ENCODE peak calls at places on chromosomes 1 and 21, in ten cellular contexts. One of them, this sample, is unnamed.

GRCh38 chr1:203083463-203083921 is 2.3 kb downstream of the MYOG start:
- DNase-seq in right lobe of liver: no peak
- DNase-seq in heart left ventricle: no peak
- DNase-seq in GM12878: no peak
- DNase-seq in HepG2: no peak
- DNase-seq in esophagus squamous epithelium: no peak
- DNase-seq in A549: no peak
- DNase-seq in tibial nerve: no peak
- DNase-seq in IMR-90: no peak
- DNase-seq in transverse colon: no peak
- DNase-seq in this sample: peak; percentile 66

GRCh38 chr1:87074001-87074795 is 159.8 kb downstream of the HS2ST1 start:
- DNase-seq in right lobe of liver: no peak
- DNase-seq in heart left ventricle: no peak
- DNase-seq in GM12878: no peak
- DNase-seq in HepG2: no peak
- DNase-seq in esophagus squamous epithelium: no peak
- DNase-seq in A549: no peak
- DNase-seq in tibial nerve: no peak
- DNase-seq in IMR-90: no peak
- DNase-seq in transverse colon: no peak
- DNase-seq in this sample: no peak

GRCh38 chr21:46148106-46148505 is 7.3 kb downstream of the FTCD start:
- DNase-seq in right lobe of liver: no peak
- DNase-seq in heart left ventricle: no peak
- DNase-seq in GM12878: no peak
- DNase-seq in HepG2: no peak
- DNase-seq in esophagus squamous epithelium: no peak
- DNase-seq in A549: no peak
- DNase-seq in tibial nerve: no peak
- DNase-seq in IMR-90: no peak
- DNase-seq in transverse colon: no peak
- DNase-seq in this sample: no peak

GRCh38 chr21:18549214-18549905 is 145.8 kb upstream of the TMPRSS15 start:
- DNase-seq in right lobe of liver: no peak
- DNase-seq in heart left ventricle: no peak
- DNase-seq in GM12878: no peak
- DNase-seq in HepG2: no peak
- DNase-seq in esophagus squamous epithelium: no peak
- DNase-seq in A549: no peak
- DNase-seq in tibial nerve: no peak
- DNase-seq in IMR-90: no peak
- DNase-seq in transverse colon: no peak
- DNase-seq in this sample: no peak

GRCh38 chr1:220812308-220812707 is 25.6 kb downstream of the MTARC1 start:
- DNase-seq in right lobe of liver: no peak
- DNase-seq in heart left ventricle: no peak
- DNase-seq in GM12878: no peak
- DNase-seq in HepG2: no peak
- DNase-seq in esophagus squamous epithelium: no peak
- DNase-seq in A549: no peak
- DNase-seq in tibial nerve: no peak
- DNase-seq in IMR-90: no peak
- DNase-seq in transverse colon: no peak
- DNase-seq in this sample: no peak

GRCh38 chr1:112507896-112508241 is 896 bp upstream of the WNT2B start:
- DNase-seq in right lobe of liver: no peak
- DNase-seq in heart left ventricle: no peak
- DNase-seq in GM12878: no peak
- DNase-seq in HepG2: no peak
- DNase-seq in esophagus squamous epithelium: no peak
- DNase-seq in A549: peak; percentile 38
- DNase-seq in tibial nerve: no peak
- DNase-seq in IMR-90: no peak
- DNase-seq in transverse colon: peak; percentile 32
- DNase-seq in this sample: no peak

GRCh38 chr1:6288674-6289073 is 27.8 kb upstream of the GPR153 start:
- DNase-seq in right lobe of liver: no peak
- DNase-seq in heart left ventricle: no peak
- DNase-seq in GM12878: no peak
- DNase-seq in HepG2: no peak
- DNase-seq in esophagus squamous epithelium: no peak
- DNase-seq in A549: no peak
- DNase-seq in tibial nerve: no peak
- DNase-seq in IMR-90: no peak
- DNase-seq in transverse colon: no peak
- DNase-seq in this sample: no peak

GRCh38 chr1:56821462-56821797 is 2.2 kb upstream of the FYB2 start:
- DNase-seq in right lobe of liver: no peak
- DNase-seq in heart left ventricle: no peak
- DNase-seq in GM12878: no peak
- DNase-seq in HepG2: peak; percentile 58
- DNase-seq in esophagus squamous epithelium: no peak
- DNase-seq in A549: no peak
- DNase-seq in tibial nerve: no peak
- DNase-seq in IMR-90: peak; percentile 50
- DNase-seq in transverse colon: no peak
- DNase-seq in this sample: no peak

DNA sequence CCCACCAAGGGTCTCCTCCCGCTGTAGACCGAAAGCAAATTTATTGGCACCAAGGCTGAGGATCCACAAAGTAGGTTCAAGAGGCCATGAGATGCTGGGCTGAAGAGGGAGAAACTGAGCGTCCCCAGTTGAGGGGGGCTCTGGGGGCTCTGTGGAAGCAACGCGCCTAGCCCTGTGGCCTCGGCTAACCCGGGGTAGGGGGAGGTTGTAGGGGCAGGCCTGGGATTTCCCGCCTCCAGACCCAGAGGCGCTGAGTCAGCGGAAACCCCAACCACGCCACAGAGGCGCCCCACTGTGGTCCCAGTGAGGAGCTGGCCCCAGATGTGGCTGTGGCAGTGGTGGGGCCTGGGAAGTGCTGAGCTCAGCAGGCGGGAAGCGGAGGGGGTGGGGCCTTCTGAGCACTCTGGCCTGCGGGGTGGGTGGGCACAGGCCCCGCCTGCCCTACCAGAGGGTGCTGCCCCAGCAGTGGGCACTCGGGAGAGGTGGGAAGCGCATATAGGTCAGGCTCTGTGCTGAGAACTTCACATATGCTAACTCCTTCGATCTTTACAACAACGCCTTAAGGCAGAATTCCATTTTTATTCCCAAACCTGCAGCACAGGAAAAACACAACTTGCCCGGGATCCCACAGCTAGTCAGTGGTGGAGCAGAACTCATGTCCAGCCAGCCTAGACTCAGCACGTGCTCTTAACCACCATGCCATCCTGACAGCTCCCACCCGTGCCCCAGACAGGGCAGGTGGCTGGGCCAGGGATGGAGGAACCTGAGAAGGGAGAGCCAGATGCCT is 1.5 kb upstream of the COL16A1 start:
- DNase-seq in right lobe of liver: peak; percentile 68
- DNase-seq in heart left ventricle: peak; percentile 42
- DNase-seq in GM12878: no peak
- DNase-seq in HepG2: peak; percentile 68
- DNase-seq in esophagus squamous epithelium: no peak
- DNase-seq in A549: peak; percentile 19
- DNase-seq in tibial nerve: peak; percentile 60
- DNase-seq in IMR-90: peak; percentile 55
- DNase-seq in transverse colon: peak; percentile 64
- DNase-seq in this sample: peak; percentile 43
- TF ChIP-seq CTCF in right lobe of liver: peak; percentile 24
- TF ChIP-seq CTCF in heart left ventricle: no peak
- TF ChIP-seq CTCF in GM12878: peak; percentile 78
- TF ChIP-seq CTCF in HepG2: peak; percentile 93
- TF ChIP-seq CTCF in esophagus squamous epithelium: no peak
- TF ChIP-seq CTCF in A549: no peak
- TF ChIP-seq CTCF in tibial nerve: peak; percentile 71
- TF ChIP-seq CTCF in IMR-90: peak; percentile 60
- TF ChIP-seq CTCF in transverse colon: peak; percentile 34
- TF ChIP-seq CTCF in this sample: no peak

GRCh38 chr1:206011057-206011456 is 7.9 kb upstream of the RAB7B start:
- DNase-seq in right lobe of liver: no peak
- DNase-seq in heart left ventricle: no peak
- DNase-seq in GM12878: no peak
- DNase-seq in HepG2: no peak
- DNase-seq in esophagus squamous epithelium: no peak
- DNase-seq in A549: no peak
- DNase-seq in tibial nerve: no peak
- DNase-seq in IMR-90: no peak
- DNase-seq in transverse colon: no peak
- DNase-seq in this sample: no peak

GRCh38 chr1:206010101-206010500 is 6.9 kb upstream of the RAB7B start:
- DNase-seq in right lobe of liver: no peak
- DNase-seq in heart left ventricle: no peak
- DNase-seq in GM12878: no peak
- DNase-seq in HepG2: no peak
- DNase-seq in esophagus squamous epithelium: no peak
- DNase-seq in A549: no peak
- DNase-seq in tibial nerve: no peak
- DNase-seq in IMR-90: no peak
- DNase-seq in transverse colon: no peak
- DNase-seq in this sample: no peak

GRCh38 chr1:206014591-206014990 is 9.1 kb downstream of the CTSE start:
- DNase-seq in right lobe of liver: no peak
- DNase-seq in heart left ventricle: no peak
- DNase-seq in GM12878: no peak
- DNase-seq in HepG2: no peak
- DNase-seq in esophagus squamous epithelium: no peak
- DNase-seq in A549: no peak
- DNase-seq in tibial nerve: no peak
- DNase-seq in IMR-90: no peak
- DNase-seq in transverse colon: no peak
- DNase-seq in this sample: no peak

GRCh38 chr1:206013017-206013800 is 10.0 kb upstream of the RAB7B start:
- DNase-seq in right lobe of liver: no peak
- DNase-seq in heart left ventricle: no peak
- DNase-seq in GM12878: no peak
- DNase-seq in HepG2: no peak
- DNase-seq in esophagus squamous epithelium: no peak
- DNase-seq in A549: no peak
- DNase-seq in tibial nerve: no peak
- DNase-seq in IMR-90: no peak
- DNase-seq in transverse colon: no peak
- DNase-seq in this sample: no peak

DNA sequence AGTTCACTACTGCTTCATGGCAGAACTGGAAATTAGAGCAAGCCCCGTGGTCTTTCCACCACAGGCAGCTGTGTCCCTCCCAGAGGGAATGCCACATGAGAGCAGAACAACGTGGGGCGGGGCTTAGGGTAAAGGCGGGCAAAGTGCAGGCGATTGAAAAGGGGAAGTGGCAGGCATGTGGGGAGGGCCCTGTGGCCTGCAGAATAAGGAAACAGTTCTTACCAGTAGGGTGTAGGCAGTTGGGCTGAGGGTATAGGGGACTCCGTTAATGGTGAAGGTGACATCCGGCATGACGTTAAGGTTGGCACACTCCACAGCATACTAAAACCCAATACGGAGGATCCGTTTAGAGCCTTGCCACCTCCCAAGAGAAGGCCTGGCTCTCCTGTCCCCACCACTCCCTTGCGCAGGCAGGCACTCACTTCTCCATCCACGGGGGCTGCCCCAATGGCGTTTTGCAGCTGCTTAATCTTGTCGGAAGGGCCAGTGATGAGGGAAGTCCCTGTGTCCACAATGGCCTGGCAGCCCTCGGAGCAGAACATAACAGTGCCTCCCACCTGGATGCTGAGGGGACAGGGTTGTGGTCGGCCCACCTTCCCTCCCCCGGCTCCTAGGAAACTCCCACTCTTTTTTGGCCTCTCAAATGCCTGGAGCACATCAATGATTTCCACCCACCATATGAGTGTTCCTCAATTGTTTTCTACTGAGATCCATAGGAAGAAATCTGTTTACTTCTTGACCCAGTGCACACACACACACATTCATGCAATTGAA is 9.1 kb upstream of the RAB7B start:
- DNase-seq in right lobe of liver: peak; percentile 74
- DNase-seq in heart left ventricle: peak; percentile 73
- DNase-seq in GM12878: peak; percentile 66
- DNase-seq in HepG2: peak; percentile 29
- DNase-seq in esophagus squamous epithelium: peak; percentile 28
- DNase-seq in A549: no peak
- DNase-seq in tibial nerve: peak; percentile 38
- DNase-seq in IMR-90: no peak
- DNase-seq in transverse colon: peak; percentile 91
- DNase-seq in this sample: peak; percentile 93
- TF ChIP-seq POLR2A in right lobe of liver: no peak
- TF ChIP-seq POLR2A in heart left ventricle: no peak
- TF ChIP-seq POLR2A in GM12878: peak; percentile 55
- TF ChIP-seq POLR2A in HepG2: no peak
- TF ChIP-seq POLR2A in esophagus squamous epithelium: no peak
- TF ChIP-seq POLR2A in A549: no peak
- TF ChIP-seq POLR2A in tibial nerve: no peak
- TF ChIP-seq POLR2A in IMR-90: no peak
- TF ChIP-seq POLR2A in transverse colon: no peak
- TF ChIP-seq POLR2A in this sample: no peak

DNA sequence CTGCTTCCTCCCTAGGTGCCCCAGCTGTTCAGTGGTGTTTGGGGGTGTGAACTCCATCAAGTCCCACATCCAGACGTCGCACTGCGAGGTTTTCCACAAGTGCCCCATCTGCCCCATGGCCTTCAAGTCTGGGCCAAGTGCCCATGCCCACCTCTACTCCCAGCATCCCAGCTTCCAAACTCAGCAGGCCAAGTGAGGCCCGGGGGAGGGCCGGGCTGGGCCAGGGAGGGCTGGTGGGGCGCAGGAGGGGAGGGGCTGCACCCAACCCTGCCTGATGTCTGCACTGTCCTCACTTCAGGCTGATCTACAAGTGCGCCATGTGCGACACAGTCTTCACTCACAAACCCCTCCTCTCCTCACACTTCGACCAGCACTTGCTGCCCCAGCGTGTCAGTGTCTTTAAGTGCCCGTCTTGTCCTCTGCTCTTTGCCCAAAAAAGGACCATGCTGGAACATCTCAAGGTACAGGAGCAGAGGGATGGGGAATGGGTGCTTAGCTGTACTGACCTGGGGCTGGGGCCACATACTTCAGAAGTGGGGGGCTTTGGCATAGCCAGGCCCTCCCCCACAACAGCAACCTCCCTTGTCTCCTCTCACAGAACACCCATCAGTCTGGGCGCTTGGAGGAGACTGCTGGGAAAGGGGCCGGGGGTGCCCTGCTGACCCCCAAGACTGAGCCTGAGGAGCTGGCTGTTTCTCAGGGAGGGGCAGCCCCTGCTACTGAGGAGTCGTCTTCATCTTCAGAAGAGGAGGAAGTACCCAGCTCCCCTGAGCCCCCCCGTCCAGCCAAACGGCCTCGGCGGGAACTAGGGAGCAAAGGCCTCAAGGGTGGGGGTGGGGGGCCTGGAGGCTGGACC is 7.2 kb downstream of the ZNF687 start:
- DNase-seq in right lobe of liver: no peak
- DNase-seq in heart left ventricle: no peak
- DNase-seq in GM12878: no peak
- DNase-seq in HepG2: no peak
- DNase-seq in esophagus squamous epithelium: no peak
- DNase-seq in A549: no peak
- DNase-seq in tibial nerve: no peak
- DNase-seq in IMR-90: no peak
- DNase-seq in transverse colon: no peak
- DNase-seq in this sample: no peak
- H3K4me3 ChIP-seq in right lobe of liver: no peak overlapping the region
- H3K4me3 ChIP-seq in heart left ventricle: no peak overlapping the region
- H3K4me3 ChIP-seq in GM12878: no peak overlapping the region
- H3K4me3 ChIP-seq in HepG2: no peak overlapping the region
- H3K4me3 ChIP-seq in esophagus squamous epithelium: no peak overlapping the region
- H3K4me3 ChIP-seq in A549: no peak overlapping the region
- H3K4me3 ChIP-seq in tibial nerve: no peak overlapping the region
- H3K4me3 ChIP-seq in IMR-90: no peak overlapping the region
- H3K4me3 ChIP-seq in transverse colon: no peak overlapping the region
- H3K4me3 ChIP-seq in this sample: no peak overlapping the region

GRCh38 chr1:229716692-229717091 is 90.6 kb downstream of the URB2 start:
- DNase-seq in right lobe of liver: no peak
- DNase-seq in heart left ventricle: no peak
- DNase-seq in GM12878: no peak
- DNase-seq in HepG2: no peak
- DNase-seq in esophagus squamous epithelium: no peak
- DNase-seq in A549: no peak
- DNase-seq in tibial nerve: no peak
- DNase-seq in IMR-90: no peak
- DNase-seq in transverse colon: no peak
- DNase-seq in this sample: no peak

GRCh38 chr1:229714306-229714705 is 88.3 kb downstream of the URB2 start:
- DNase-seq in right lobe of liver: no peak
- DNase-seq in heart left ventricle: no peak
- DNase-seq in GM12878: no peak
- DNase-seq in HepG2: no peak
- DNase-seq in esophagus squamous epithelium: no peak
- DNase-seq in A549: no peak
- DNase-seq in tibial nerve: no peak
- DNase-seq in IMR-90: no peak
- DNase-seq in transverse colon: no peak
- DNase-seq in this sample: no peak

GRCh38 chr1:229716064-229716463 is 90.0 kb downstream of the URB2 start:
- DNase-seq in right lobe of liver: no peak
- DNase-seq in heart left ventricle: no peak
- DNase-seq in GM12878: no peak
- DNase-seq in HepG2: no peak
- DNase-seq in esophagus squamous epithelium: no peak
- DNase-seq in A549: no peak
- DNase-seq in tibial nerve: no peak
- DNase-seq in IMR-90: no peak
- DNase-seq in transverse colon: no peak
- DNase-seq in this sample: no peak

GRCh38 chr1:229717774-229718173 is 91.7 kb downstream of the URB2 start:
- DNase-seq in right lobe of liver: no peak
- DNase-seq in heart left ventricle: no peak
- DNase-seq in GM12878: no peak
- DNase-seq in HepG2: peak; percentile 42
- DNase-seq in esophagus squamous epithelium: no peak
- DNase-seq in A549: no peak
- DNase-seq in tibial nerve: no peak
- DNase-seq in IMR-90: no peak
- DNase-seq in transverse colon: no peak
- DNase-seq in this sample: no peak

GRCh38 chr1:229714964-229715603 is 89.0 kb downstream of the URB2 start:
- DNase-seq in right lobe of liver: no peak
- DNase-seq in heart left ventricle: no peak
- DNase-seq in GM12878: no peak
- DNase-seq in HepG2: peak; percentile 37
- DNase-seq in esophagus squamous epithelium: no peak
- DNase-seq in A549: peak; percentile 28
- DNase-seq in tibial nerve: no peak
- DNase-seq in IMR-90: peak; percentile 18
- DNase-seq in transverse colon: peak; percentile 48
- DNase-seq in this sample: no peak
- TF ChIP-seq CTCF in right lobe of liver: peak; percentile 25
- TF ChIP-seq CTCF in heart left ventricle: peak; percentile 25
- TF ChIP-seq CTCF in GM12878: peak; percentile 56
- TF ChIP-seq CTCF in HepG2: peak; percentile 56
- TF ChIP-seq CTCF in esophagus squamous epithelium: peak; percentile 35
- TF ChIP-seq CTCF in A549: peak; percentile 60
- TF ChIP-seq CTCF in tibial nerve: no peak
- TF ChIP-seq CTCF in IMR-90: peak; percentile 41
- TF ChIP-seq CTCF in transverse colon: no peak
- TF ChIP-seq CTCF in this sample: no peak